ENCODE peak calls at places on chromosomes 4 and X, in eight cellular contexts. N is fibroblast of mammary gland; F is CD4-positive, alpha-beta T cell; B is lung; G is GM12865; U is dorsolateral prefrontal cortex; K is prostate gland; T is foreskin fibroblast. D is an unnamed sample.

GRCh38 chr4:101068115-101068514 is 279.2 kb downstream of the PPP3CA start:
- DNase-seq in N (no peak), F (no peak), B (no peak), G (no peak), U (no peak), K (no peak), T (no peak), D (no peak)

GRCh38 chr4:112881842-112882241 is 167.6 kb upstream of the ANK2 start:
- DNase-seq in N (no peak), F (no peak), B (no peak), G (no peak), U (peak), K (no peak), T (no peak), D (no peak)

GRCh38 chr4:1973661-1974060 is 35.1 kb downstream of the NELFA start:
- DNase-seq in N (no peak), F (no peak), B (no peak), G (no peak), U (no peak), K (no peak), T (no peak), D (no peak)

GRCh38 chr4:77264826-77265225 is 107.8 kb downstream of the CCNG2 start:
- DNase-seq in N (no peak), F (no peak), B (no peak), G (no peak), U (no peak), K (no peak), T (no peak), D (peak)

GRCh38 chrX:31580726-31581125 is 508.9 kb upstream of the FTHL17 start:
- DNase-seq in N (peak), F (no peak), B (no peak), G (no peak), U (no peak), K (no peak), T (peak), D (peak)

GRCh38 chr4:82886145-82886942 is 4.6 kb downstream of the SEC31A start:
- DNase-seq in N (no peak), F (no peak), B (no peak), G (no peak), U (no peak), K (no peak), T (no peak), D (peak)

GRCh38 chr4:78322032-78322431 is 229.5 kb upstream of the ANXA3 start:
- DNase-seq in N (no peak), F (no peak), B (no peak), G (no peak), U (no peak), K (no peak), T (no peak), D (no peak)

GRCh38 chr4:83075696-83076095 is 38.8 kb downstream of the PLAC8 start:
- DNase-seq in N (peak), F (no peak), B (no peak), G (no peak), U (no peak), K (no peak), T (peak), D (peak)

GRCh38 chrX:13927175-13927574 is 102.5 kb downstream of the GEMIN8 start:
- DNase-seq in N (no peak), F (no peak), B (no peak), G (no peak), U (no peak), K (no peak), T (no peak), D (no peak)

GRCh38 chr4:23717528-23718248 is 172.2 kb downstream of the PPARGC1A start:
- DNase-seq in N (peak), F (no peak), B (no peak), G (peak), U (no peak), K (no peak), T (peak), D (peak)

GRCh38 chr4:898869-899555 is 33.1 kb downstream of the GAK start:
- DNase-seq in N (no peak), F (no peak), B (no peak), G (no peak), U (peak), K (no peak), T (no peak), D (no peak)

GRCh38 chr4:141560056-141560455 is 76.3 kb upstream of the IL15 start:
- DNase-seq in N (no peak), F (no peak), B (no peak), G (peak), U (no peak), K (no peak), T (no peak), D (no peak)

GRCh38 chr4:44351069-44351468 is 97.5 kb downstream of the KCTD8 start:
- DNase-seq in N (no peak), F (no peak), B (no peak), G (no peak), U (no peak), K (no peak), T (no peak), D (peak)

GRCh38 chr4:6772223-6772928 is 10.2 kb upstream of the KIAA0232 start:
- DNase-seq in N (no peak), F (no peak), B (no peak), G (no peak), U (no peak), K (peak), T (peak), D (peak)

GRCh38 chr4:784401-785331 is 41.3 kb downstream of the CPLX1 start:
- DNase-seq in N (no peak), F (no peak), B (no peak), G (no peak), U (peak), K (no peak), T (no peak), D (no peak)

GRCh38 chr4:103091601-103092223 is 7.9 kb downstream of the BDH2 start:
- DNase-seq in N (peak), F (peak), B (no peak), G (peak), U (no peak), K (peak), T (peak), D (peak)

GRCh38 chr4:134421734-134422133 is 220.1 kb upstream of the PABPC4L start:
- DNase-seq in N (no peak), F (no peak), B (no peak), G (no peak), U (no peak), K (no peak), T (no peak), D (no peak)

GRCh38 chr4:7721984-7722551 is 217.6 kb downstream of the AFAP1 start:
- DNase-seq in N (no peak), F (no peak), B (no peak), G (no peak), U (no peak), K (no peak), T (no peak), D (peak)

GRCh38 chr4:168336837-168337549 is 18.4 kb upstream of the DDX60 start:
- DNase-seq in N (no peak), F (no peak), B (no peak), G (no peak), U (no peak), K (no peak), T (no peak), D (no peak)

GRCh38 chr4:161564230-161564834 is 599.5 kb downstream of the FSTL5 start:
- DNase-seq in N (peak), F (no peak), B (no peak), G (no peak), U (no peak), K (no peak), T (no peak), D (peak)

GRCh38 chrX:10556405-10556804 is 64.0 kb downstream of the MID1 start:
- DNase-seq in N (no peak), F (no peak), B (no peak), G (no peak), U (no peak), K (no peak), T (no peak), D (no peak)

GRCh38 chrX:50941638-50942037 is 31.1 kb downstream of the BMP15 start:
- DNase-seq in N (no peak), F (no peak), B (no peak), G (peak), U (no peak), K (no peak), T (no peak), D (peak)

GRCh38 chr4:772776-773175 is 53.2 kb downstream of the CPLX1 start:
- DNase-seq in N (no peak), F (no peak), B (no peak), G (no peak), U (no peak), K (no peak), T (no peak), D (no peak)

GRCh38 chrX:128973033-128973432 is 550.3 kb downstream of the SMARCA1 start:
- DNase-seq in N (no peak), F (no peak), B (no peak), G (no peak), U (no peak), K (no peak), T (no peak), D (no peak)

GRCh38 chrX:48472851-48473717 is 2.9 kb upstream of the FTSJ1 start:
- DNase-seq in N (no peak), F (no peak), B (no peak), G (no peak), U (no peak), K (no peak), T (no peak), D (no peak)

GRCh38 chr4:144710526-144710912 is 64.6 kb downstream of the HHIP start:
- DNase-seq in N (no peak), F (no peak), B (no peak), G (no peak), U (no peak), K (no peak), T (no peak), D (no peak)

GRCh38 chr4:123835852-123836251 is 439.3 kb downstream of the SPRY1 start:
- DNase-seq in N (no peak), F (no peak), B (no peak), G (no peak), U (no peak), K (no peak), T (no peak), D (no peak)

GRCh38 chr4:145840162-145840768 is 98.4 kb downstream of the ZNF827 start:
- DNase-seq in N (peak), F (no peak), B (no peak), G (peak), U (no peak), K (no peak), T (no peak), D (peak)

GRCh38 chrX:66030505-66031317 is 9.2 kb downstream of the VSIG4 start:
- DNase-seq in N (peak), F (no peak), B (no peak), G (peak), U (no peak), K (no peak), T (no peak), D (peak)

GRCh38 chr4:121030711-121031110 is 41.6 kb downstream of the NDNF start:
- DNase-seq in N (peak), F (no peak), B (no peak), G (no peak), U (no peak), K (no peak), T (peak), D (no peak)

GRCh38 chrX:18468599-18468998 is 43.2 kb downstream of the CDKL5 start:
- DNase-seq in N (no peak), F (no peak), B (no peak), G (no peak), U (no peak), K (no peak), T (no peak), D (no peak)

GRCh38 chr4:83011779-83012630 is 1.4 kb upstream of the LIN54 start:
- DNase-seq in N (peak), F (no peak), B (peak), G (peak), U (peak), K (peak), T (no peak), D (peak)

GRCh38 chrX:53246231-53246630 is 21.2 kb upstream of the KDM5C start:
- DNase-seq in N (no peak), F (no peak), B (no peak), G (no peak), U (no peak), K (no peak), T (no peak), D (no peak)

GRCh38 chrX:53242310-53242709 is 17.3 kb upstream of the KDM5C start:
- DNase-seq in N (no peak), F (no peak), B (no peak), G (no peak), U (no peak), K (no peak), T (no peak), D (no peak)

GRCh38 chrX:53247928-53248327 is 22.9 kb upstream of the KDM5C start:
- DNase-seq in N (no peak), F (no peak), B (no peak), G (no peak), U (no peak), K (no peak), T (no peak), D (no peak)

GRCh38 chrX:53241558-53241957 is 16.6 kb upstream of the KDM5C start:
- DNase-seq in N (no peak), F (no peak), B (no peak), G (no peak), U (no peak), K (no peak), T (no peak), D (no peak)

GRCh38 chrX:53244610-53245009 is 19.6 kb upstream of the KDM5C start:
- DNase-seq in N (no peak), F (no peak), B (no peak), G (no peak), U (no peak), K (no peak), T (no peak), D (no peak)
- TF ChIP-seq CTCF in N (peak), F (no peak), B (no peak), G (no peak), U (peak), K (no peak), T (no peak), D (peak)

DNA sequence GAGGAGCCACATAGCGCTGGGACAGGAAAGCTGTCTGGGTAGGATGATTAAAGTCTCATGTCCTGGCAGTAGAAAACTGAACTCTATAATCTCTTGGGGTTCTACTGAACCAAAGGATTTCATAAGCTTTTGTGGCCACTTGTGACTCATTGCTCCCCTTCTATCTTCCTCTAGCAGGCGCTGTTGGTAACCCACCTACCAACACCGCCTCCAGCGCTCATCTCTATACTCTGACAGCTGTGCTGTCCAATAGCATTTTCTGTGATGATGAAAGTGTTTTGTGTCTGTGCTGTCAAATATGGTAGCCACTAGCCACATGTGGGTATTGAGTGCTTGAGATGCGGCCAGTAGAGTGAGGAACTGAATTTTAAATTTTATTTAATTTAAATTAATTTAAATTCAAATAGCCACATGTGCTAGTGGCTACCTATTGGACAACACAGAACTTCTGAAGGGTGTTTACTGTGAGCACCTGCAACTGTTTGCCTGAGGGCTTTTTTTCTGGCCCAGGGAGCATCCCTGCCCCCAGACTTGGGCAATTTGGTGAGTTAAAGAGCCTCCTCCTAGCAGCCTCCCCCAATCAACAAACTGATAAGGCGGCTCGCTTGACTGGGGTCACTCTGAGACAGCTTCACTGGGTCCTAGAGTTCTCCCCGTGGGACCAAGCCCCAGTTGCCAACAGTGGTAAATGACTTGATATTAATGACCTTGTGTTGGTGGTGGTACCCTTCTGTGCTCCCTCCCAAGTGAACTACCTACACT is 169.2 kb upstream of the ATP6AP2 start:
- DNase-seq in N (no peak), F (no peak), B (no peak), G (peak), U (no peak), K (no peak), T (no peak), D (no peak)
- TF ChIP-seq CTCF in N (no peak), F (no peak), B (no peak), G (peak), U (no peak), K (no peak), T (no peak), D (no peak)

DNA sequence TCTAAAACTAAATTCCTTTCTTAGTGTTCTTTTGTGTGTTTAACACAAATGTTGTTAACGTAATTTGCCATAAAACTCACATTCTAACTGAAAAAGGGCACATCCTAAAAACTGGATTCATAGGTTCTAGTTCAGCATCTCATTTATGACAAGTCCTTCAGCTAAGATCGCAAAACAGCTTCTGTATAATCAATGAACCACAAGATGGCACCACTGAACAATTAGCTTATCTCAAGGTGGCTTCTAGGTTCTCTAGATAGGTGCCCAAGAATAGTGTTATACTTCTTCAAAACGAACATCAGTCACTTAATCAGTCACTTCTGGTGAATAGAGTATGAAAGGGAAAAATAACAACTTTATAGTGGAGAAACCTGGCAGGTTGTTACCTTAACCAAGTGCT is 54.3 kb downstream of the NRK start:
- DNase-seq in N (peak), F (no peak), B (no peak), G (peak), U (no peak), K (no peak), T (no peak), D (peak)
- TF ChIP-seq CTCF in N (peak), F (no peak), B (no peak), G (no peak), U (no peak), K (no peak), T (no peak), D (peak)

DNA sequence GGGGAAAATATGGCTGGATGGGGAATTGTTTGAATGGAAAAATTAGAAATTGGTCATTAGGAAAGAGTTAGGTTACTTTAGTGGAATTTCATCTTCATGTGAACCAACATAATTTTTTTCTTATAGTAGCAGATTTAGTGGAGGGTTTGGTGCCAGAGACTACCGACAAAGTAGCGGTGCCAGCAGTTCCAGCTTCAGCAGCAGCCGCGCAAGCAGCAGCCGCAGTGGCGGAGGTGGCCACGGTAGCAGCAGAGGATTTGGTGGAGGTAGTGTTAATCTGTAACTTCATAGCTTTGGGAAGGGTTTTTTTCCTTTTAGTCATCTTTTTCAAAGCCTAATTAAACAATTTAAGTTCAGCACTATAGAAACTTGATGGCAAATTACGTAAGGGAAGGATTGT is 13.2 kb downstream of the DDX3X start:
- DNase-seq in N (no peak), F (no peak), B (no peak), G (no peak), U (no peak), K (no peak), T (no peak), D (no peak)
- TF ChIP-seq CTCF in N (no peak), F (no peak), B (no peak), G (no peak), U (no peak), K (no peak), T (no peak), D (no peak)

GRCh38 chr4:62640296-62640695 is 1440.2 kb downstream of the ADGRL3 start:
- DNase-seq in N (no peak), F (no peak), B (no peak), G (no peak), U (no peak), K (no peak), T (no peak), D (peak)

DNA sequence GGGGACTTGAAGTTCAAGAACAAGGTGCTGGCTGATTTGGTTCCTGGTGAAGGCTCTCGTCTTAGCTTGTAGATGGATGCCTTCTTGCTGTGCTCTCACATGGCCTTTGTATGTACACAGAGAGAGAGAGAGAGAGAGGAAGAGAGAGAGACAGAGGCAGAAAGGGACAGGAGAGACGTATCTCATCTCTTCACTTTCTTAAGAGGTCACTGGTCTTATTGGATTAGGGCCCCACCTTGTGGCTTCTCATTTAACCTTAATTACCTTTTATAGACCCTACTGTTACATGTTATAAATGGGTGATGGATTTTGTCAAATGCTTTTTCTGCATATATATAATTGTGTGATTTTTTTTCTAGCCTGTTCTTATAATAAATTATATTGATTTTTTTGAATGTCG is 1444.2 kb downstream of the ADGRL3 start:
- DNase-seq in N (peak), F (no peak), B (no peak), G (peak), U (no peak), K (no peak), T (no peak), D (peak)
- TF ChIP-seq CTCF in N (no peak), F (no peak), B (no peak), G (no peak), U (no peak), K (no peak), T (no peak), D (peak)

GRCh38 chrX:2497961-2498780 is 2.6 kb downstream of the DHRSX start:
- DNase-seq in N (peak), F (no peak), B (no peak), G (no peak), U (peak), K (peak), T (no peak), D (no peak)
- TF ChIP-seq CTCF in N (no peak), F (no peak), B (no peak), G (no peak), U (no peak), K (no peak), T (no peak), D (no peak)

D was measured in MCF 10A.